ENCODE peak calls at places on chromosomes 6 and 20, in four cellular contexts. Q, P, T and M are unnamed samples.

GRCh38 chr20:5061209-5061608 is 58.5 kb downstream of the PCNA start:
- DNase-seq in Q (no peak), P (no peak), T (no peak), M (no peak)

GRCh38 chr6:14210077-14210476 is 92.5 kb downstream of the CD83 start:
- DNase-seq in T (no peak), Q (no peak), P (no peak), M (no peak)

GRCh38 chr6:89944826-89945407 is 50.6 kb downstream of the GJA10 start:
- DNase-seq in P (no peak), T (no peak), Q (peak), M (no peak)

GRCh38 chr6:5851261-5851757 is 155.4 kb downstream of the NRN1 start:
- DNase-seq in Q (peak), P (peak), T (peak), M (peak)

GRCh38 chr6:7673063-7673536 is 52.8 kb upstream of the BMP6 start:
- DNase-seq in Q (peak), T (peak), P (peak), M (no peak)

GRCh38 chr20:11041396-11041795 is 367.6 kb upstream of the JAG1 start:
- DNase-seq in P (no peak), T (no peak), Q (no peak), M (no peak)

GRCh38 chr20:56285496-56285895 is 37.0 kb downstream of the MC3R start:
- DNase-seq in Q (no peak), T (no peak), P (no peak), M (no peak)

GRCh38 chr6:21587925-21588811 is 5.4 kb upstream of the SOX4 start:
- DNase-seq in T (peak), P (peak), Q (peak), M (peak)

GRCh38 chr6:38973178-38974057 is 75.2 kb upstream of the GLP1R start:
- DNase-seq in Q (peak), T (no peak), P (peak), M (no peak)

GRCh38 chr20:4593149-4593525 is 128.6 kb upstream of the PRND start:
- DNase-seq in T (no peak), Q (no peak), P (no peak), M (no peak)

GRCh38 chr20:14055127-14055742 is 59.9 kb downstream of the MACROD2 start:
- DNase-seq in T (no peak), Q (peak), P (peak), M (no peak)

GRCh38 chr20:41247523-41248370 is 69.8 kb downstream of the ZHX3 start:
- DNase-seq in P (no peak), T (no peak), Q (no peak), M (no peak)

GRCh38 chr20:3071610-3072529 is at the start of gene OXT:
- DNase-seq in P (no peak), Q (peak), T (no peak), M (peak)

DNA sequence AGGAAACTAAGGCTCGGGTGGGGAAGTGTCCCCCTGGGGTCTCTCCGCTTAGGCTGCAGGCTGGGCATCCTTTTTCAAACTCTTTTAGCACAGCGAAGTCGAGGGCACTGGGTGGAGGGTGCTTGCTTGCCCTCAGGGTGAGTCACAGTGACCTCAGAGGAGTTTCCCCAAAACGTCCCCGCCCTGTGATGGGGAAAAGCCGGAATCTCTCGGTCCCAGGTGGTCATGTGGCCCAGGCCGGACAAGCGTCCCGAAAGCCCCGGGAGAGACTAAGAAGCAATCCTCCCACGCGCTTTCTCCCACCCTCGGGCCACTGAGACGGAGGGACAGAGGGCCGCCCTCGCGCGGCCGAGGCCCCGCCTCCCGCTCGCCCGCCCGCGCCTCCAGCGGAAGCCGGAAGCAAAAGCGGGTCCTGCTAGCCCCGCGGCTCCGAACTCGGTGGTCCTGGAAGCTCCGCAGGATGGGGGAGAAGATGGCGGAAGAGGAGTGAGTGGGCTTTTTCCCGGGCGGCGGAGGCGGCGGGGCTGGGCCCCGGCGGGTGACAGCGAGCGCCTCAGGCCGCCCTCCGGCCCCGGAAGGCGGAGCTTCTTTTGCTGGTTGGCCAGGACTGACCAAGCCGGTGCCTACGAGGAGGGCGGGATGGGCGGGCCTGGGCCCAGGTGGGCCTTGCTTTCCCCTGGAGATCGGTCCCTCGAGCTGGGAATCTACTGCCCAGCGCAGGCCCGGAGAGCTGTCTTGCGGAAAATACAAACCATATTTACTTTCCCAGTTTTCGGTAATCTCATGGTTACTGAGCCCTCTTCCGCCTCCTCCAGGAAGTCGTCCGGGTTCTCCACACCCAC is at the start of gene SLC9A8:
- DNase-seq in Q (peak), P (peak), T (peak), M (peak)
- TF ChIP-seq CTCF in Q (peak), P (no peak), T (no peak), M (peak)

GRCh38 chr20:57900226-57900905 is 190.6 kb upstream of the PMEPA1 start:
- DNase-seq in T (no peak), P (no peak), Q (no peak), M (no peak)
- TF ChIP-seq CTCF in T (no peak), P (no peak), Q (no peak), M (no peak)

GRCh38 chr20:38883081-38883980 is 42.9 kb upstream of the FAM83D start:
- DNase-seq in Q (peak), T (no peak), P (no peak), M (peak)

GRCh38 chr20:38881806-38882440 is 44.3 kb upstream of the FAM83D start:
- DNase-seq in P (no peak), T (no peak), Q (no peak), M (no peak)

GRCh38 chr20:38882600-38882999 is 43.6 kb upstream of the FAM83D start:
- DNase-seq in Q (no peak), P (no peak), T (no peak), M (no peak)

GRCh38 chr20:38885357-38885756 is 40.9 kb upstream of the FAM83D start:
- DNase-seq in T (no peak), Q (no peak), P (no peak), M (no peak)

DNA sequence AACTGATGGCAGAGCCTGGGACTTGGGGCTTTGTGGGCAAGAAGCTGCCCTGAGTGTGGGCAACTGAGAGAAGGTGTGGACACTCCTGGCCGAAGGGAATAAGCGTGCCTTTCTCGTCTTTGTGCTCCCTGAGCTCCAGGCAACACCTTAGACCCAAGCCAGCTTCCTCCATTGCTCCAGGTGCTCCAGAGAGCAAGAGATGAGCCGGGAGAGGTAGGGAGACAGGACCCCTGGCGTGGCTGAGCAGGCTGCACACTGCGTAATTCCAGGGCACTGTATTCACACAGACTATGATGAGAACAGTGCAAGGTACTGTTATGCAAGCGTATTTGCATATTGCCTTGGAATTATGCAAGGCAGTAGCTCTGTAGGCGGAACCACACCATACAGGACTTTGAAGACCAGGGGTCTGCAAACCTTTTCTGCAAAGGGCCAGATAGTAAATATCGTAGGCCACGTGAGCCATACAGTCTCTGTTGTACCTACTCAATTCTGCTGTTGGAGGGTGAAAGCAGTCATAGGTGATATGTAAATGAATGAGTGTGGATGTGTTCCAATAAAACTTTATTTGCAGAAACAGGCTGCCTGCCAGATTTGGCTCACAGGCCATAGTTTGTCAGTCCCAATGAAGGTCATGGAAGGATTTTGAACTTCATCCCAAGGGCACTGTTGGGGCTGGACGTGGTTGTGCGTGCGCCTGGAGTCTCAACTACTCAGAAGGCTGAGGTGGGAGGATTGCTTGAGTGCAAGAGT is 42.1 kb upstream of the FAM83D start:
- DNase-seq in P (no peak), T (no peak), Q (no peak), M (no peak)
- TF ChIP-seq CTCF in P (no peak), T (no peak), Q (no peak), M (no peak)

DNA sequence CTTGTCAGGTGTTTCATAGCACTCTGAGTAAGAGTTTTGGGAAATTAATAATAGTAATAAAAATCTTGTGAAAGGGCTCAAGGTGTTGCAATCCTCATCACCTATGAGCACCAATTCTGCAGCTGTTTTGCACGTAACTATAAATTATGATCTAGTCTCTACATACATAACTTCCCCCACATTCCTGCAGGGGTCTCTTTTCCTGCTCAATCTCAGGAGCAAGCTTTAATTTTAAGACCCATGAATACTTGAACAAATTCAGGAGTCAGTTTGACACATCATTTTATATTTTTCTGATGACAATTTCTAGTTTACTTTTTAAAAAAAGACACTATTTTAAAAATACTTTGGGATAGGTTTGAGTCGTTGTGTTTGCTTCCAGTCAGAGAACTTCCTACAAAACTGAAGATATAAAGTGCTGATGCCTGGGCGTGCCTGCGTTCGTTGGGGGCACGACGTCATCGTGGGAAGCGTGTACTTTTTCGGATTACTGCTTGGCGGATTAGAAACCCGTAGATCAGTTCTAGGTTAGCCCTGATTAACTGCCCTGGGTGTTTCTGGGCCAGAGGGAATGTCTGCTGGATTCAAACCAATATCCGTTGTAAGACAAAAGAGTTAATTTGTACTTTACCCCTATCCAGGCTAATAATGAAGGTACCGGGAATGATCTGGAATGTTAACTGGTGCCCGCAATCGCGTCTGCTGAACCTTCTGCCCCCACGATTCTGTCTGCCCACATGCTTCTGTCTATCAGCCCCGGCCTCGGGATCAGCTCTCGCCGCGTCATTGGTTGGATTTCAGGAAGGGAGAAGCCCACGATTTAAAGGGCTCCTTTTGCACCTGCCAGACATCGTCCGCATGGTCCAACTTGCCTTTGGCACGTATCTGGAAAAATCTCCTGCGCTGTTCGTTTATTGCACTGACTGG is 940 bp upstream of the E2F3 start:
- DNase-seq in T (peak), P (peak), Q (peak), M (peak)
- TF ChIP-seq CTCF in T (no peak), P (peak), Q (peak), M (peak)